ENCODE peak calls at places on chromosomes 2 and 18, in four cellular contexts. One of them, this sample, is unnamed.

GRCh38 chr18:35005963-35006577 is 35.1 kb upstream of the MAPRE2 start:
- DNase-seq in EL: peak
- DNase-seq in naive thymus-derived CD8-positive, alpha-beta T cell: peak
- DNase-seq in stimulated activated CD4-positive, alpha-beta T cell treated with anti-CD3 and anti-CD28 coated beads, Interleukin-2, amount 100 ng/mL, for 48 hours: no peak
- DNase-seq in this sample: peak

GRCh38 chr2:163565192-163565591 is 170.6 kb downstream of the FIGN start:
- DNase-seq in EL: no peak
- DNase-seq in naive thymus-derived CD8-positive, alpha-beta T cell: no peak
- DNase-seq in stimulated activated CD4-positive, alpha-beta T cell treated with anti-CD3 and anti-CD28 coated beads, Interleukin-2, amount 100 ng/mL, for 48 hours: no peak
- DNase-seq in this sample: no peak

GRCh38 chr2:73970850-73971471 is 13.7 kb upstream of the TET3 start:
- DNase-seq in EL: no peak
- DNase-seq in naive thymus-derived CD8-positive, alpha-beta T cell: peak
- DNase-seq in stimulated activated CD4-positive, alpha-beta T cell treated with anti-CD3 and anti-CD28 coated beads, Interleukin-2, amount 100 ng/mL, for 48 hours: no peak
- DNase-seq in this sample: no peak

GRCh38 chr2:210199186-210199765 is 26.0 kb downstream of the ACADL start:
- DNase-seq in EL: peak
- DNase-seq in naive thymus-derived CD8-positive, alpha-beta T cell: peak
- DNase-seq in stimulated activated CD4-positive, alpha-beta T cell treated with anti-CD3 and anti-CD28 coated beads, Interleukin-2, amount 100 ng/mL, for 48 hours: no peak
- DNase-seq in this sample: peak

GRCh38 chr2:46181789-46182530 is 115.2 kb upstream of the EPAS1 start:
- DNase-seq in EL: no peak
- DNase-seq in naive thymus-derived CD8-positive, alpha-beta T cell: no peak
- DNase-seq in stimulated activated CD4-positive, alpha-beta T cell treated with anti-CD3 and anti-CD28 coated beads, Interleukin-2, amount 100 ng/mL, for 48 hours: no peak
- DNase-seq in this sample: no peak

GRCh38 chr2:171521361-171522056 is 765 bp upstream of the CYBRD1 start:
- DNase-seq in EL: no peak
- DNase-seq in naive thymus-derived CD8-positive, alpha-beta T cell: no peak
- DNase-seq in stimulated activated CD4-positive, alpha-beta T cell treated with anti-CD3 and anti-CD28 coated beads, Interleukin-2, amount 100 ng/mL, for 48 hours: no peak
- DNase-seq in this sample: no peak

GRCh38 chr18:26470011-26470637 is 78.2 kb downstream of the KCTD1 start:
- DNase-seq in EL: peak
- DNase-seq in naive thymus-derived CD8-positive, alpha-beta T cell: no peak
- DNase-seq in stimulated activated CD4-positive, alpha-beta T cell treated with anti-CD3 and anti-CD28 coated beads, Interleukin-2, amount 100 ng/mL, for 48 hours: no peak
- DNase-seq in this sample: peak

GRCh38 chr2:1788478-1788959 is 44.2 kb upstream of the PXDN start:
- DNase-seq in EL: no peak
- DNase-seq in naive thymus-derived CD8-positive, alpha-beta T cell: no peak
- DNase-seq in stimulated activated CD4-positive, alpha-beta T cell treated with anti-CD3 and anti-CD28 coated beads, Interleukin-2, amount 100 ng/mL, for 48 hours: no peak
- DNase-seq in this sample: no peak

GRCh38 chr2:28166956-28167355 is 225.7 kb upstream of the FOSL2 start:
- DNase-seq in EL: peak
- DNase-seq in naive thymus-derived CD8-positive, alpha-beta T cell: no peak
- DNase-seq in stimulated activated CD4-positive, alpha-beta T cell treated with anti-CD3 and anti-CD28 coated beads, Interleukin-2, amount 100 ng/mL, for 48 hours: no peak
- DNase-seq in this sample: no peak

GRCh38 chr2:150548527-150548926 is 61.1 kb upstream of the RND3 start:
- DNase-seq in EL: no peak
- DNase-seq in naive thymus-derived CD8-positive, alpha-beta T cell: no peak
- DNase-seq in stimulated activated CD4-positive, alpha-beta T cell treated with anti-CD3 and anti-CD28 coated beads, Interleukin-2, amount 100 ng/mL, for 48 hours: no peak
- DNase-seq in this sample: no peak

GRCh38 chr2:241733391-241734207 is 831 bp upstream of the D2HGDH start:
- DNase-seq in EL: no peak
- DNase-seq in naive thymus-derived CD8-positive, alpha-beta T cell: no peak
- DNase-seq in stimulated activated CD4-positive, alpha-beta T cell treated with anti-CD3 and anti-CD28 coated beads, Interleukin-2, amount 100 ng/mL, for 48 hours: no peak
- DNase-seq in this sample: no peak

GRCh38 chr18:27118964-27119363 is 66.1 kb downstream of the CHST9 start:
- DNase-seq in EL: no peak
- DNase-seq in naive thymus-derived CD8-positive, alpha-beta T cell: no peak
- DNase-seq in stimulated activated CD4-positive, alpha-beta T cell treated with anti-CD3 and anti-CD28 coated beads, Interleukin-2, amount 100 ng/mL, for 48 hours: no peak
- DNase-seq in this sample: no peak

GRCh38 chr2:43251171-43251731 is 24.8 kb upstream of the ZFP36L2 start:
- DNase-seq in EL: peak
- DNase-seq in naive thymus-derived CD8-positive, alpha-beta T cell: no peak
- DNase-seq in stimulated activated CD4-positive, alpha-beta T cell treated with anti-CD3 and anti-CD28 coated beads, Interleukin-2, amount 100 ng/mL, for 48 hours: no peak
- DNase-seq in this sample: no peak

GRCh38 chr2:156115338-156115737 is 217.2 kb downstream of the NR4A2 start:
- DNase-seq in EL: peak
- DNase-seq in naive thymus-derived CD8-positive, alpha-beta T cell: no peak
- DNase-seq in stimulated activated CD4-positive, alpha-beta T cell treated with anti-CD3 and anti-CD28 coated beads, Interleukin-2, amount 100 ng/mL, for 48 hours: no peak
- DNase-seq in this sample: no peak

GRCh38 chr2:206688992-206689391 is 29.2 kb downstream of the DYTN start:
- DNase-seq in EL: no peak
- DNase-seq in naive thymus-derived CD8-positive, alpha-beta T cell: no peak
- DNase-seq in stimulated activated CD4-positive, alpha-beta T cell treated with anti-CD3 and anti-CD28 coated beads, Interleukin-2, amount 100 ng/mL, for 48 hours: no peak
- DNase-seq in this sample: no peak

GRCh38 chr2:149098722-149099121 is 60.2 kb downstream of the LYPD6B start:
- DNase-seq in EL: peak
- DNase-seq in naive thymus-derived CD8-positive, alpha-beta T cell: no peak
- DNase-seq in stimulated activated CD4-positive, alpha-beta T cell treated with anti-CD3 and anti-CD28 coated beads, Interleukin-2, amount 100 ng/mL, for 48 hours: no peak
- DNase-seq in this sample: no peak

GRCh38 chr2:223058952-223059716 is 7.1 kb downstream of the KCNE4 start:
- DNase-seq in EL: no peak
- DNase-seq in naive thymus-derived CD8-positive, alpha-beta T cell: no peak
- DNase-seq in stimulated activated CD4-positive, alpha-beta T cell treated with anti-CD3 and anti-CD28 coated beads, Interleukin-2, amount 100 ng/mL, for 48 hours: no peak
- DNase-seq in this sample: peak

GRCh38 chr2:37550197-37550596 is 121.2 kb downstream of the CDC42EP3 start:
- DNase-seq in EL: no peak
- DNase-seq in naive thymus-derived CD8-positive, alpha-beta T cell: no peak
- DNase-seq in stimulated activated CD4-positive, alpha-beta T cell treated with anti-CD3 and anti-CD28 coated beads, Interleukin-2, amount 100 ng/mL, for 48 hours: no peak
- DNase-seq in this sample: no peak

GRCh38 chr18:33578371-33579146 is 540 bp downstream of the ASXL3 start:
- DNase-seq in EL: no peak
- DNase-seq in naive thymus-derived CD8-positive, alpha-beta T cell: no peak
- DNase-seq in stimulated activated CD4-positive, alpha-beta T cell treated with anti-CD3 and anti-CD28 coated beads, Interleukin-2, amount 100 ng/mL, for 48 hours: no peak
- DNase-seq in this sample: peak

GRCh38 chr2:64688909-64689308 is 35.2 kb upstream of the SERTAD2 start:
- DNase-seq in EL: no peak
- DNase-seq in naive thymus-derived CD8-positive, alpha-beta T cell: no peak
- DNase-seq in stimulated activated CD4-positive, alpha-beta T cell treated with anti-CD3 and anti-CD28 coated beads, Interleukin-2, amount 100 ng/mL, for 48 hours: no peak
- DNase-seq in this sample: no peak

GRCh38 chr2:230915297-230915696 is 9.7 kb downstream of the GPR55 start:
- DNase-seq in EL: no peak
- DNase-seq in naive thymus-derived CD8-positive, alpha-beta T cell: no peak
- DNase-seq in stimulated activated CD4-positive, alpha-beta T cell treated with anti-CD3 and anti-CD28 coated beads, Interleukin-2, amount 100 ng/mL, for 48 hours: no peak
- DNase-seq in this sample: no peak

GRCh38 chr18:79705272-79705671 is 25.7 kb downstream of the CTDP1 start:
- DNase-seq in EL: no peak
- DNase-seq in naive thymus-derived CD8-positive, alpha-beta T cell: no peak
- DNase-seq in stimulated activated CD4-positive, alpha-beta T cell treated with anti-CD3 and anti-CD28 coated beads, Interleukin-2, amount 100 ng/mL, for 48 hours: no peak
- DNase-seq in this sample: no peak

GRCh38 chr2:64839844-64840243 is 149.4 kb upstream of the SLC1A4 start:
- DNase-seq in EL: no peak
- DNase-seq in naive thymus-derived CD8-positive, alpha-beta T cell: peak
- DNase-seq in stimulated activated CD4-positive, alpha-beta T cell treated with anti-CD3 and anti-CD28 coated beads, Interleukin-2, amount 100 ng/mL, for 48 hours: no peak
- DNase-seq in this sample: peak

GRCh38 chr2:200459101-200459500 is 50.8 kb downstream of the KCTD18 start:
- DNase-seq in EL: no peak
- DNase-seq in naive thymus-derived CD8-positive, alpha-beta T cell: no peak
- DNase-seq in stimulated activated CD4-positive, alpha-beta T cell treated with anti-CD3 and anti-CD28 coated beads, Interleukin-2, amount 100 ng/mL, for 48 hours: no peak
- DNase-seq in this sample: no peak

GRCh38 chr2:160652236-160652635 is 158.6 kb upstream of the RBMS1 start:
- DNase-seq in EL: no peak
- DNase-seq in naive thymus-derived CD8-positive, alpha-beta T cell: peak
- DNase-seq in stimulated activated CD4-positive, alpha-beta T cell treated with anti-CD3 and anti-CD28 coated beads, Interleukin-2, amount 100 ng/mL, for 48 hours: peak
- DNase-seq in this sample: no peak

GRCh38 chr2:26243643-26244478 is 571 bp downstream of the HADHA start:
- DNase-seq in EL: peak
- DNase-seq in naive thymus-derived CD8-positive, alpha-beta T cell: peak
- DNase-seq in stimulated activated CD4-positive, alpha-beta T cell treated with anti-CD3 and anti-CD28 coated beads, Interleukin-2, amount 100 ng/mL, for 48 hours: peak
- DNase-seq in this sample: no peak

GRCh38 chr2:225041210-225041870 is 928 bp downstream of the DOCK10 start:
- DNase-seq in EL: peak
- DNase-seq in naive thymus-derived CD8-positive, alpha-beta T cell: peak
- DNase-seq in stimulated activated CD4-positive, alpha-beta T cell treated with anti-CD3 and anti-CD28 coated beads, Interleukin-2, amount 100 ng/mL, for 48 hours: peak
- DNase-seq in this sample: no peak

GRCh38 chr2:120012363-120012762 is 514 bp upstream of the EPB41L5 start:
- DNase-seq in EL: no peak
- DNase-seq in naive thymus-derived CD8-positive, alpha-beta T cell: no peak
- DNase-seq in stimulated activated CD4-positive, alpha-beta T cell treated with anti-CD3 and anti-CD28 coated beads, Interleukin-2, amount 100 ng/mL, for 48 hours: no peak
- DNase-seq in this sample: no peak

GRCh38 chr18:36613069-36613468 is 215.7 kb downstream of the TPGS2 start:
- DNase-seq in EL: no peak
- DNase-seq in naive thymus-derived CD8-positive, alpha-beta T cell: no peak
- DNase-seq in stimulated activated CD4-positive, alpha-beta T cell treated with anti-CD3 and anti-CD28 coated beads, Interleukin-2, amount 100 ng/mL, for 48 hours: no peak
- DNase-seq in this sample: no peak

GRCh38 chr2:102130651-102130991 is 11.9 kb upstream of the IL1R1 start:
- DNase-seq in EL: no peak
- DNase-seq in naive thymus-derived CD8-positive, alpha-beta T cell: no peak
- DNase-seq in stimulated activated CD4-positive, alpha-beta T cell treated with anti-CD3 and anti-CD28 coated beads, Interleukin-2, amount 100 ng/mL, for 48 hours: no peak
- DNase-seq in this sample: no peak

GRCh38 chr2:40256649-40257048 is 195.2 kb downstream of the SLC8A1 start:
- DNase-seq in EL: peak
- DNase-seq in naive thymus-derived CD8-positive, alpha-beta T cell: no peak
- DNase-seq in stimulated activated CD4-positive, alpha-beta T cell treated with anti-CD3 and anti-CD28 coated beads, Interleukin-2, amount 100 ng/mL, for 48 hours: no peak
- DNase-seq in this sample: peak

GRCh38 chr18:702957-703659 is 9.3 kb downstream of the ENOSF1 start:
- DNase-seq in EL: peak
- DNase-seq in naive thymus-derived CD8-positive, alpha-beta T cell: no peak
- DNase-seq in stimulated activated CD4-positive, alpha-beta T cell treated with anti-CD3 and anti-CD28 coated beads, Interleukin-2, amount 100 ng/mL, for 48 hours: no peak
- DNase-seq in this sample: no peak